ENCODE peak calls at places on chromosomes 12 and 14, in five cellular contexts. Y is mucosa of gallbladder; N is germinal center; H is occipital lobe; T is stimulated activated effector memory CD8-positive, alpha-beta T cell treated with anti-CD3 and anti-CD28 coated beads, Interleukin-12 subunit alpha, Interleukin-12 subunit beta, amount 100 ng/mL, for 72 hours. V is an unnamed sample.
A peak's percentile ranks its signal among the peaks of the same experiment; 100 is the strongest.

GRCh38 chr14:50060871-50061663 is 55.3 kb downstream of the VCPKMT start:
- DNase-seq in Y (peak; percentile 53), N (no peak), H (peak; percentile 31), T (no peak), V (peak; percentile 77)

GRCh38 chr12:104569348-104570173 is 112.8 kb downstream of the CHST11 start:
- DNase-seq in Y (peak; percentile 24), N (peak; percentile 54), H (no peak), T (peak; percentile 40), V (no peak)

GRCh38 chr12:57766464-57767311 is at the start of gene CYP27B1:
- DNase-seq in Y (no peak), N (no peak), H (no peak), T (no peak), V (no peak)

GRCh38 chr14:89911018-89911919 is 43.3 kb downstream of the EFCAB11 start:
- DNase-seq in Y (peak; percentile 47), N (no peak), H (peak; percentile 23), T (no peak), V (peak; percentile 35)

GRCh38 chr12:45878630-45879255 is 111.6 kb downstream of the SCAF11 start:
- DNase-seq in Y (no peak), N (no peak), H (no peak), T (no peak), V (no peak)

GRCh38 chr12:116727261-116727660 is 10.6 kb downstream of the SPRING1 start:
- DNase-seq in Y (no peak), N (no peak), H (no peak), T (no peak), V (no peak)

GRCh38 chr14:75182820-75183219 is 6.4 kb upstream of the TMED10 start:
- DNase-seq in Y (no peak), N (no peak), H (no peak), T (no peak), V (peak; percentile 63)

GRCh38 chr12:58995964-58996363 is 75.7 kb upstream of the LRIG3 start:
- DNase-seq in Y (no peak), N (no peak), H (no peak), T (no peak), V (no peak)